ENCODE peak calls at places on chromosomes 6 and 20, in five cellular contexts. Q is mucosa of descending colon, W is gastrocnemius medialis, S is kidney, K is IMR-90. D is an unnamed sample.

GRCh38 chr6:23656257-23656731 is 469.7 kb upstream of the NRSN1 start:
- DNase-seq in S (no peak), Q (no peak), K (no peak), W (no peak), D (no peak)

GRCh38 chr6:44667668-44668390 is 280.3 kb downstream of the CDC5L start:
- DNase-seq in K (no peak), Q (no peak), W (no peak), S (no peak), D (peak)

GRCh38 chr6:166934174-166934573 is 22.2 kb downstream of the RNASET2 start:
- DNase-seq in S (no peak), Q (no peak), W (no peak), K (no peak), D (no peak)

GRCh38 chr6:132390451-132390850 is 10.8 kb downstream of the MOXD1 start:
- DNase-seq in S (no peak), K (no peak), Q (no peak), W (no peak), D (no peak)

GRCh38 chr6:166778776-166779175 is 151.7 kb upstream of the RPS6KA2 start:
- DNase-seq in W (no peak), K (no peak), Q (no peak), S (no peak), D (no peak)

GRCh38 chr6:162887981-162888689 is 160.4 kb downstream of the PACRG start:
- DNase-seq in S (no peak), W (no peak), Q (no peak), K (no peak), D (no peak)

GRCh38 chr6:104201557-104201956 is 658.2 kb downstream of the HACE1 start:
- DNase-seq in W (no peak), Q (no peak), S (no peak), K (no peak), D (no peak)

GRCh38 chr6:137357263-137357947 is 136.8 kb downstream of the OLIG3 start:
- DNase-seq in W (no peak), Q (no peak), K (no peak), S (no peak), D (no peak)

GRCh38 chr6:18342223-18342622 is 44.9 kb upstream of the RNF144B start:
- DNase-seq in Q (no peak), S (no peak), W (no peak), K (no peak), D (no peak)

GRCh38 chr6:28606424-28607391 is 81.0 kb downstream of the GPX5 start:
- DNase-seq in S (no peak), K (peak), Q (no peak), W (no peak), D (peak)

GRCh38 chr6:78835817-78836216 is 31.5 kb upstream of the IRAK1BP1 start:
- DNase-seq in Q (no peak), S (no peak), K (peak), W (no peak), D (peak)

GRCh38 chr20:4720977-4721349 is 746 bp upstream of the PRND start:
- DNase-seq in K (no peak), S (no peak), W (no peak), Q (no peak), D (no peak)

GRCh38 chr6:168514216-168514615 is 73.2 kb downstream of the SMOC2 start:
- DNase-seq in Q (no peak), S (peak), K (no peak), W (peak), D (peak)

GRCh38 chr20:38889792-38890496 is 36.3 kb upstream of the FAM83D start:
- DNase-seq in S (no peak), K (no peak), Q (no peak), W (no peak), D (no peak)

GRCh38 chr6:85451586-85452306 is 1.9 kb downstream of the NT5E start:
- DNase-seq in K (no peak), S (no peak), Q (no peak), W (no peak), D (no peak)
- H3K4me3 ChIP-seq in K (peak), S (peak), Q (no peak), W (no peak), D (peak)

DNA sequence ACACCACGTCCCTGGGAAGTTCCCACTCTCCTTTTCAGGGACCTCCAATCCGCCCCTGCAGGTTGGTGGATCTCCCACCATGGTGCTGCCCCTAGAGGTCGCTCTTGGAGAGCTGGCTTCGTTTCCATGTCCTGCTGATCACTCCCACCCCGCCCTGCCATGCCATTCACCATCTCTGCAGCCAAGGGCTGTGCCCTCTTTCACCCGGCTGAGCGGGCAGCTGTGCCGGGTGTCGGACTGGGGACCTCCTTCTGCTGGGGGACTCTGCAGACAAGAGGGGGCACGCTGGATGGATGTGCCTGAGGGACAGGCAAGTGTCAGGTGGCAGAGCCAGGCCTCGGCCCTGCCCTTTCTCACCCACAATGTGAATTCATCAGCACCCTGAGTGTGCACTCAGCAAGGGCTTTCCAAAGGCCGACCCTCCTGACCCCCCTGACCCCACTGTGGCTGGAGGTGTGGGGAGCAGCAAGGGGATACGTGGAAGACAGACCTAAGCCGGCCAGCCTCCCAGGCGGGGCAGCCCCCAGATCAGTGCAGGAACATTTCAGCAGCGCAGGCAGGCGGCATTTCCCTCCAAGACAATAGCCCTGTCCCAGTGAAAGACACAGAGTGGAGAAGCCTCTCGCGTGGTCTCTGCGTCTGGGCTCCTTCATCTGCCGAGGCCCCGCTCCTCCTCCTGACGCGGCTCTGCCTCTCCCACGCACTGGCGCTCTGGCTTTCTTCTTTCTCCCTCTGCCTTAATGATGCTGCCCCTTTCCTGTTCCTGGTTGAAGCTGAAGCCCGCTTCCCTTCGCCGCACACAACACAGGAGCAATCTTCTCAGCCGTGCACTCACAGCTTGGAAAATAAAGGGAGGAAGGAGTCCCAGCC is 347.2 kb downstream of the CDH4 start:
- DNase-seq in K (no peak), W (no peak), Q (no peak), S (peak), D (no peak)
- TF ChIP-seq CTCF in K (peak), W (no peak), Q (no peak), S (no peak), D (no peak)

GRCh38 chr6:116022841-116023380 is 37.8 kb downstream of the FRK start:
- DNase-seq in W (no peak), K (no peak), S (no peak), Q (no peak), D (peak)
- H3K4me3 ChIP-seq in W (no peak), K (no peak), S (no peak), Q (no peak), D (no peak)

GRCh38 chr6:39303425-39304153 is 10.6 kb downstream of the KCNK17 start:
- DNase-seq in K (no peak), S (peak), Q (no peak), W (no peak), D (no peak)
- TF ChIP-seq CTCF in K (no peak), S (no peak), Q (no peak), W (peak), D (no peak)

GRCh38 chr20:57966609-57967008 is 256.8 kb upstream of the PMEPA1 start:
- DNase-seq in Q (no peak), S (no peak), K (no peak), W (no peak), D (no peak)
- H3K4me3 ChIP-seq in Q (no peak), S (no peak), K (no peak), W (no peak), D (no peak)

D was measured in cardiac fibroblast.